ENCODE peak calls at places on chromosomes 3 and 15, in six cellular contexts. E is astrocyte, D is GM23248, X is psoas muscle, P is K562, B is IMR-90. K is an unnamed sample. For H3K4me1, the result is how much of the 10 kb centered on the place peaks cover.

GRCh38 chr3:48285132-48285531 is 44.2 kb downstream of the ZNF589 start:
- DNase-seq in E (peak), D (peak), X (no peak), P (no peak), B (peak), K (no peak)

GRCh38 chr15:84046064-84046637 is 189.4 kb upstream of the GOLGA6L4 start:
- DNase-seq in E (no peak), D (no peak), X (no peak), P (no peak), B (no peak), K (no peak)

GRCh38 chr15:67468431-67468830 is 52.5 kb upstream of the C15orf61 start:
- DNase-seq in E (no peak), D (no peak), X (no peak), P (no peak), B (no peak), K (no peak)

GRCh38 chr3:111763968-111764367 is 95.1 kb upstream of the PHLDB2 start:
- DNase-seq in E (peak), D (peak), X (no peak), P (no peak), B (peak), K (no peak)

GRCh38 chr15:72813345-72814004 is 29.9 kb upstream of the ADPGK start:
- DNase-seq in E (no peak), D (no peak), X (no peak), P (no peak), B (no peak), K (no peak)

GRCh38 chr15:31230630-31231485 is 95.8 kb upstream of the KLF13 start:
- DNase-seq in E (no peak), D (no peak), X (no peak), P (no peak), B (no peak), K (peak)

GRCh38 chr15:65558336-65558735 is 28.1 kb downstream of the HACD3 start:
- DNase-seq in E (peak), D (peak), X (no peak), P (no peak), B (peak), K (no peak)

GRCh38 chr3:89107461-89108035 is at the start of gene EPHA3:
- DNase-seq in E (peak), D (peak), X (peak), P (peak), B (peak), K (peak)

GRCh38 chr15:65550681-65551098 is 20.4 kb downstream of the HACD3 start:
- DNase-seq in E (peak), D (peak), X (no peak), P (no peak), B (peak), K (no peak)

GRCh38 chr15:79208179-79208578 is 74.3 kb upstream of the ANKRD34C start:
- DNase-seq in E (no peak), D (no peak), X (no peak), P (no peak), B (no peak), K (no peak)

GRCh38 chr3:197305854-197306253 is 7.4 kb upstream of the DLG1 start:
- DNase-seq in E (peak), D (peak), X (no peak), P (no peak), B (peak), K (no peak)
- H3K4me1 ChIP-seq in E (under half), D (half or more), X (under half), P (under half), B (under half), K (under half)

DNA sequence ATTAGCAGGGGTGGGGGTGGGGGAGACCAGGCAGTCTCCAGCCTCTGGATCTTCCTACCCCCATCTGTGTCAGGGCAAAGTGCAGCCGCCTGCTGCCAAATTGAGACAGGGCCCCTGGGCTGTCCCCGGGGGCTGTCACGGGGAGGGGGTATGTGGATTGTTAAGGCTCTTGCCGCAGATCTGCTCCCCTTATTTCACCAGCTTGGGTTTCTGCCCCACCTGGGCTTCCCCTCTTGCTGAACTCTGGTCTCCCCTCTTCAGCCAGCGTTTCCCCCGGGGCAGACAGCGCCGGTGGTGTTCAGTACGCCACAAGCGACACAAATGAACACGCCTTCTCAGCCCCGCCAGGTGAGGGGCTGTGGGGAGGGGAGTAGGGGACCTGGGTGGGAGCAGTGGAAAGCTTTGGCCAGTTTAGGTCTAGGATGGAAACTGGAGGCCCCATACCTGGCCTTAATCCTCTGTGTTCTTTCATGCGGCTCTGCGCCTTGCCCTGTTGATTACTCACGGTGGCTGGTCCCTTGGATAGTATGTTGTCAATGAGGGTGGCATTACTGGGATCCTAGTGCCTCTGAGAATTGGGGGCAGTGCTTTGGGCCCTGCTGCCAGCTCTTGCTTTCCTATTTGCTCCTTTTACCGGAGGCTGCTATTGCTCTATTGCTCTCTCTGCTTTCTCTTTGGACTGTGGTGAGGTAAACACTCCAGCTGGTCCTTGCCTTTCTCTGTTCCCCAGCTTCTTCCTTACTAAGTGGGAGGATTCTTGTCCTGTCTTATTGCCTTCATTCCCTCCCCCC is 1.7 kb downstream of the EIF4G1 start:
- DNase-seq in E (no peak), D (peak), X (no peak), P (no peak), B (peak), K (no peak)
- H3K4me1 ChIP-seq in E (under half), D (under half), X (under half), P (under half), B (under half), K (half or more)

DNA sequence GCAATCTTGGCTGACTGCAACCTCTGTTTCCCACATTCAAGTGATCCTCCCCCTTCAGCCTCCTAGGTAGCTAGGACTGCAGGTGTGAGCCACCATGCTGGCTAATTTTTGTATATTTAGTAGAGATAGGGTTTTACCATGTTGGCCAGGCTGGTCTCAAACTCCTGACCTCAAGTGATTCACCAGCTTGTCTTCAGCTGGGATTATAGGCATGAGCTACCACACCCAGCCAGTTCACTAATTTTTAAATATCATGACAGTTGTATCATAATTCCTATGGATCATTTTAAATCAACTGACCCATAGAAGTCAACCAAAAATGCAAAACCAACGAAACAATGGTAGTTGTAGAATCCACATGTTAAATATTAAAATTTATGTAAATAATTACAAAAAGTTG is 35.1 kb downstream of the RAF1 start:
- DNase-seq in E (no peak), D (peak), X (no peak), P (no peak), B (no peak), K (no peak)
- H3K4me1 ChIP-seq in E (under half), D (under half), X (half or more), P (half or more), B (under half), K (half or more)

DNA sequence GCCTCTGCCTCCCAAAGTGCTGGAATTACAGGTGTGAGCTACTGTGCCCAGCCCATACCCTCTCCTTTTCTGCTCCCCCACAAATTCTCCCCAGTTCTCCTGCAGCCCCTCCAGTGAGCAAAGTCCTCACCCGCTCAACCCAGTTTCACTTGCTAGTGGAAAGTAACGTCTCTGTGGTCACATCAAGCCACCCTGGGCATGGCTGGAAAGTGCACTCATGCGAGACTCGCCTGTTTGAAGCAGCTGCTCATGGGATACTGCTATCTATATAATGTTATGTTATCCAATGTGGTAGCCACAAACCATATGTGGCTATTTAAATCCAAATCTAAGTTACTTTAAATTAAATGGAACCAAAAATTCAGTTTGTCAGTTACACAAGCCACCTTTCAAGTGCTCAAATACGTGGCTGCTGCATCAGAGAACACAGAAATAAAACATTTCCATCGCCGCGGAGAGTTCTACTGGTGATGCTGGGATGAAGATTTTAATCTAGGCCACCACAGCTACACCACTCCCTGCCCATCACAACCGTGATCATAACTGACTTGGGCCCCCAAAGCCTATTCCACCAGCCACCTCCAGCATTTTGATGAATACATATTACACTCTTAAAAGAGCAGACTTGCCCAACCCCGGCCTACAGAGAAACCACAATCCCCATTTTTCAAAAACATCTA is 119.4 kb downstream of the LIPC start:
- DNase-seq in E (no peak), D (no peak), X (no peak), P (no peak), B (no peak), K (no peak)
- H3K4me1 ChIP-seq in E (under half), D (under half), X (under half), P (under half), B (under half), K (under half)

GRCh38 chr3:50520849-50521248 is 17.4 kb upstream of the CACNA2D2 start:
- DNase-seq in E (no peak), D (no peak), X (no peak), P (no peak), B (no peak), K (no peak)

GRCh38 chr3:50517721-50518206 is 14.3 kb upstream of the CACNA2D2 start:
- DNase-seq in E (no peak), D (no peak), X (no peak), P (no peak), B (no peak), K (no peak)

GRCh38 chr3:50518441-50518840 is 15.0 kb upstream of the CACNA2D2 start:
- DNase-seq in E (no peak), D (no peak), X (no peak), P (no peak), B (no peak), K (no peak)

GRCh38 chr3:50521572-50521971 is 18.1 kb upstream of the CACNA2D2 start:
- DNase-seq in E (no peak), D (no peak), X (no peak), P (no peak), B (no peak), K (no peak)

DNA sequence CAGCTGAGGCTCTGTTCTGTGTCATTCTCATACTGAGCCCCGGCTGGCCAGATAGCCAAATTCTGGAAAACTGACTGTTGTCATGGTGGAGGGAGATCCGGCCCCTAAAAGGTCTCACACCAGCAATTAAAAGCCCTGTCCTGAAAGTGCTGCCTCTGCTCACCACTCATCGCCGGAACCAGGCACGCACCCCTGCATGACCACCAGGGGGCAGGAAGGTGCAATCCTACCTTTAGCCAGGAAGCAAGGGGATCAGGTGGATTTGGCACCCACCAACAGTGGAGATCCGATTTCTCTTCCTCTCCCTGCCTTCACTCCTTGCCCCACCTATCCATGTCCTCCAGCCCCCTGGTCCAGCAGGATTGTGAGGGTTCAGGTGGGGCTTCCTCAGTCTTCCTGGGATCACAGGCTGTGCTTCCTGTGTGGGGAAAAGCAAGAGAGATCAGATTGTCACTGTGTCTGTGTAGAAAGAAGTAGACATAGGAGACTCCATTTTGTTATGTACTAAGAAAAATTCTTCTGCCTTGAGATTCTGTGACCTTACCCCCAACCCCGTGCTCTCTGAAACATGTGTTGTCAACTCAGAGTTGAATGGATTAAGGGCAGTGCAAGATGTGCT is 16.1 kb upstream of the CACNA2D2 start:
- DNase-seq in E (peak), D (peak), X (peak), P (peak), B (peak), K (peak)
- H3K4me1 ChIP-seq in E (under half), D (under half), X (under half), P (under half), B (under half), K (under half)

GRCh38 chr15:52674831-52675230 is 4.4 kb downstream of the ATOSA start:
- DNase-seq in E (no peak), D (no peak), X (no peak), P (no peak), B (no peak), K (no peak)

GRCh38 chr15:52672661-52673060 is 6.5 kb downstream of the ATOSA start:
- DNase-seq in E (no peak), D (no peak), X (no peak), P (no peak), B (no peak), K (no peak)

GRCh38 chr15:52670087-52670486 is 9.1 kb downstream of the ATOSA start:
- DNase-seq in E (no peak), D (no peak), X (no peak), P (no peak), B (no peak), K (no peak)

GRCh38 chr15:52673312-52673711 is 5.9 kb downstream of the ATOSA start:
- DNase-seq in E (no peak), D (peak), X (no peak), P (no peak), B (peak), K (no peak)

DNA sequence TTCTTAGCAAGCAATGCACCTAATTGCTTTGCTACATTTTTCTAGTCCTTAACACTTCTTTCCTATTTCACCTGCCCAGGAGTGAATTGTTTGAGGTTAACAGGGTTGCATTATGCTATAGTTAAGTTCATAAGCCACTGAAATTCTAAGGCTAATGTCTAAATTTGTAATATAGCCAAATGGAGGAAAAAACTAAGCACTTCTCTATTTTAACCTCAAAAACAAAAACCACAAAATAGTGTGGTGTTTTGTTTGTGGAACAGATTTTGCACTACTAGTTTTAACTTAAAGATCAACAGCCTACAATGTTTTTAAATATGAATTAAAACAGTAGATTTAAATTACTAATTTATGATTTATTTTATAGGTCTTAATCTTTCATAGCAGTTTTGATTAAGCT is 5.5 kb downstream of the ATOSA start:
- DNase-seq in E (no peak), D (no peak), X (no peak), P (no peak), B (no peak), K (no peak)
- H3K4me1 ChIP-seq in E (under half), D (under half), X (half or more), P (under half), B (under half), K (under half)

GRCh38 chr15:89110060-89110459 is 21.8 kb downstream of the ABHD2 start:
- DNase-seq in E (no peak), D (no peak), X (no peak), P (no peak), B (no peak), K (no peak)

GRCh38 chr15:89113263-89113662 is 25.0 kb downstream of the ABHD2 start:
- DNase-seq in E (no peak), D (no peak), X (no peak), P (no peak), B (no peak), K (no peak)

GRCh38 chr15:89111352-89111751 is 23.1 kb downstream of the ABHD2 start:
- DNase-seq in E (no peak), D (no peak), X (no peak), P (no peak), B (no peak), K (no peak)

GRCh38 chr15:89112341-89112971 is 24.2 kb downstream of the ABHD2 start:
- DNase-seq in E (peak), D (peak), X (peak), P (no peak), B (peak), K (no peak)

GRCh38 chr15:89111961-89112340 is 23.7 kb downstream of the ABHD2 start:
- DNase-seq in E (no peak), D (no peak), X (no peak), P (no peak), B (no peak), K (no peak)
- H3K4me1 ChIP-seq in E (under half), D (under half), X (half or more), P (under half), B (under half), K (half or more)

GRCh38 chr15:92599394-92599970 is 56.1 kb downstream of the FAM174B start:
- DNase-seq in E (peak), D (peak), X (no peak), P (no peak), B (peak), K (no peak)
- H3K4me1 ChIP-seq in E (under half), D (under half), X (under half), P (under half), B (under half), K (under half)

GRCh38 chr3:40805456-40805855 is 280.7 kb downstream of the ZNF621 start:
- DNase-seq in E (no peak), D (no peak), X (no peak), P (no peak), B (no peak), K (no peak)

DNA sequence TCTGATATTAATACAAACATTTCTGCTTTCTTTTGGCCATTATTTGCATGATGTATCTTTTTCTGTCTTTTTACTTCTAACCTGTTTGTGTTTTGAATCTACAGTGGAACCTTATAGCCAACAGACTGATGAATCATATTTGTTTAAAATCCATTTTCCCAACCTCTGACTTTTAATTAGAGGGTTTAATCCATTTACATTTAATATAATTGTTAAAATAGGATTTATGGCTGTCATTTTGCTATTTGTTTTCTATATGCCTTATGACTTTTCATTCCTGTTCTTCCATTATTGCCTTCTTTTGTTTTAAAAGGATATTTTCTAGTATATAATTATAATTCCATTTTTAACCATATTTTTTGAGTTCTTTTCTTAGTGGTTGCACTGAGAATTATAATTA is 286.1 kb downstream of the ZNF621 start:
- DNase-seq in E (no peak), D (no peak), X (no peak), P (no peak), B (no peak), K (no peak)
- H3K4me1 ChIP-seq in E (under half), D (under half), X (under half), P (under half), B (under half), K (under half)

GRCh38 chr3:185350841-185351240 is 12.1 kb upstream of the MAP3K13 start:
- DNase-seq in E (no peak), D (no peak), X (no peak), P (no peak), B (no peak), K (no peak)
- H3K4me1 ChIP-seq in E (under half), D (under half), X (under half), P (under half), B (under half), K (under half)